ENCODE peak calls at places on chromosomes 13 and 19, in seven cellular contexts. One of them, this sample, is unnamed.

GRCh38 chr19:38173324-38174041 is 50.5 kb downstream of the DPF1 start:
- DNase-seq in neural crest cell: no peak
- DNase-seq in NCI-H82: no peak
- DNase-seq in COR-L47: peak; percentile 91
- DNase-seq in CD4-positive, alpha-beta memory T cell: no peak
- DNase-seq in GM12864: no peak
- DNase-seq in stimulated activated CD8-positive, alpha-beta memory T cell treated with anti-CD3 and anti-CD28 coated beads, Interleukin-7, amount 100 ng/mL, for 24 hours: no peak
- DNase-seq in this sample: no peak

GRCh38 chr13:96728463-96728862 is 265.8 kb downstream of the OXGR1 start:
- DNase-seq in CD4-positive, alpha-beta memory T cell: no peak
- DNase-seq in GM12864: no peak
- DNase-seq in COR-L47: no peak
- DNase-seq in stimulated activated CD8-positive, alpha-beta memory T cell treated with anti-CD3 and anti-CD28 coated beads, Interleukin-7, amount 100 ng/mL, for 24 hours: no peak
- DNase-seq in NCI-H82: no peak
- DNase-seq in neural crest cell: no peak
- DNase-seq in this sample: no peak

GRCh38 chr19:55549500-55550320 is 4.4 kb upstream of the SBK3 start:
- DNase-seq in NCI-H82: peak; percentile 68
- DNase-seq in COR-L47: no peak
- DNase-seq in neural crest cell: peak; percentile 16
- DNase-seq in GM12864: no peak
- DNase-seq in stimulated activated CD8-positive, alpha-beta memory T cell treated with anti-CD3 and anti-CD28 coated beads, Interleukin-7, amount 100 ng/mL, for 24 hours: no peak
- DNase-seq in CD4-positive, alpha-beta memory T cell: no peak
- DNase-seq in this sample: no peak

GRCh38 chr19:1258161-1258492 is 9.7 kb downstream of the MIDN start:
- DNase-seq in COR-L47: no peak
- DNase-seq in CD4-positive, alpha-beta memory T cell: no peak
- DNase-seq in stimulated activated CD8-positive, alpha-beta memory T cell treated with anti-CD3 and anti-CD28 coated beads, Interleukin-7, amount 100 ng/mL, for 24 hours: no peak
- DNase-seq in NCI-H82: no peak
- DNase-seq in neural crest cell: no peak
- DNase-seq in GM12864: no peak
- DNase-seq in this sample: no peak

GRCh38 chr13:44117351-44117750 is 237.6 kb downstream of the LACC1 start:
- DNase-seq in stimulated activated CD8-positive, alpha-beta memory T cell treated with anti-CD3 and anti-CD28 coated beads, Interleukin-7, amount 100 ng/mL, for 24 hours: no peak
- DNase-seq in GM12864: no peak
- DNase-seq in CD4-positive, alpha-beta memory T cell: no peak
- DNase-seq in neural crest cell: no peak
- DNase-seq in NCI-H82: peak; percentile 63
- DNase-seq in COR-L47: no peak
- DNase-seq in this sample: no peak

GRCh38 chr13:50685491-50685890 is 158.0 kb downstream of the DLEU7 start:
- DNase-seq in GM12864: no peak
- DNase-seq in NCI-H82: peak; percentile 84
- DNase-seq in CD4-positive, alpha-beta memory T cell: no peak
- DNase-seq in COR-L47: peak; percentile 93
- DNase-seq in neural crest cell: no peak
- DNase-seq in stimulated activated CD8-positive, alpha-beta memory T cell treated with anti-CD3 and anti-CD28 coated beads, Interleukin-7, amount 100 ng/mL, for 24 hours: no peak
- DNase-seq in this sample: no peak

GRCh38 chr13:113973218-113974164 is at the start of gene C13orf46:
- DNase-seq in COR-L47: no peak
- DNase-seq in NCI-H82: no peak
- DNase-seq in GM12864: no peak
- DNase-seq in stimulated activated CD8-positive, alpha-beta memory T cell treated with anti-CD3 and anti-CD28 coated beads, Interleukin-7, amount 100 ng/mL, for 24 hours: no peak
- DNase-seq in neural crest cell: no peak
- DNase-seq in CD4-positive, alpha-beta memory T cell: no peak
- DNase-seq in this sample: no peak

GRCh38 chr19:1069009-1069779 is 2.2 kb downstream of the ARHGAP45 start:
- DNase-seq in NCI-H82: no peak
- DNase-seq in neural crest cell: no peak
- DNase-seq in stimulated activated CD8-positive, alpha-beta memory T cell treated with anti-CD3 and anti-CD28 coated beads, Interleukin-7, amount 100 ng/mL, for 24 hours: no peak
- DNase-seq in COR-L47: no peak
- DNase-seq in GM12864: no peak
- DNase-seq in CD4-positive, alpha-beta memory T cell: peak; percentile 80
- DNase-seq in this sample: no peak

GRCh38 chr13:42525035-42525504 is 48.9 kb upstream of the TNFSF11 start:
- DNase-seq in GM12864: no peak
- DNase-seq in stimulated activated CD8-positive, alpha-beta memory T cell treated with anti-CD3 and anti-CD28 coated beads, Interleukin-7, amount 100 ng/mL, for 24 hours: no peak
- DNase-seq in NCI-H82: no peak
- DNase-seq in COR-L47: no peak
- DNase-seq in CD4-positive, alpha-beta memory T cell: no peak
- DNase-seq in neural crest cell: no peak
- DNase-seq in this sample: no peak

GRCh38 chr19:1206733-1207301 is 1.2 kb downstream of the STK11 start:
- DNase-seq in neural crest cell: no peak
- DNase-seq in CD4-positive, alpha-beta memory T cell: peak; percentile 40
- DNase-seq in stimulated activated CD8-positive, alpha-beta memory T cell treated with anti-CD3 and anti-CD28 coated beads, Interleukin-7, amount 100 ng/mL, for 24 hours: no peak
- DNase-seq in COR-L47: no peak
- DNase-seq in GM12864: no peak
- DNase-seq in NCI-H82: no peak
- DNase-seq in this sample: no peak

GRCh38 chr19:14517446-14517839 is 754 bp downstream of the DNAJB1 start:
- DNase-seq in COR-L47: no peak
- DNase-seq in GM12864: no peak
- DNase-seq in CD4-positive, alpha-beta memory T cell: no peak
- DNase-seq in neural crest cell: no peak
- DNase-seq in stimulated activated CD8-positive, alpha-beta memory T cell treated with anti-CD3 and anti-CD28 coated beads, Interleukin-7, amount 100 ng/mL, for 24 hours: no peak
- DNase-seq in NCI-H82: peak; percentile 70
- DNase-seq in this sample: no peak

GRCh38 chr19:32437096-32437495 is 31.5 kb downstream of the DPY19L3 start:
- DNase-seq in CD4-positive, alpha-beta memory T cell: no peak
- DNase-seq in GM12864: no peak
- DNase-seq in neural crest cell: no peak
- DNase-seq in NCI-H82: no peak
- DNase-seq in COR-L47: no peak
- DNase-seq in stimulated activated CD8-positive, alpha-beta memory T cell treated with anti-CD3 and anti-CD28 coated beads, Interleukin-7, amount 100 ng/mL, for 24 hours: no peak
- DNase-seq in this sample: no peak

GRCh38 chr19:42279902-42280760 is 11.1 kb downstream of the CIC start:
- DNase-seq in COR-L47: peak; percentile 97
- DNase-seq in NCI-H82: peak; percentile 98
- DNase-seq in CD4-positive, alpha-beta memory T cell: peak; percentile 87
- DNase-seq in GM12864: no peak
- DNase-seq in neural crest cell: peak; percentile 77
- DNase-seq in stimulated activated CD8-positive, alpha-beta memory T cell treated with anti-CD3 and anti-CD28 coated beads, Interleukin-7, amount 100 ng/mL, for 24 hours: peak; percentile 78
- DNase-seq in this sample: no peak

GRCh38 chr19:10005632-10006334 is 4.5 kb downstream of the COL5A3 start:
- DNase-seq in COR-L47: no peak
- DNase-seq in GM12864: no peak
- DNase-seq in CD4-positive, alpha-beta memory T cell: no peak
- DNase-seq in neural crest cell: no peak
- DNase-seq in NCI-H82: no peak
- DNase-seq in stimulated activated CD8-positive, alpha-beta memory T cell treated with anti-CD3 and anti-CD28 coated beads, Interleukin-7, amount 100 ng/mL, for 24 hours: no peak
- DNase-seq in this sample: no peak

GRCh38 chr13:101283782-101284181 is 132.5 kb downstream of the NALCN start:
- DNase-seq in neural crest cell: no peak
- DNase-seq in stimulated activated CD8-positive, alpha-beta memory T cell treated with anti-CD3 and anti-CD28 coated beads, Interleukin-7, amount 100 ng/mL, for 24 hours: no peak
- DNase-seq in COR-L47: peak; percentile 42
- DNase-seq in NCI-H82: no peak
- DNase-seq in GM12864: no peak
- DNase-seq in CD4-positive, alpha-beta memory T cell: no peak
- DNase-seq in this sample: no peak

GRCh38 chr13:98447881-98448641 is 128.8 kb downstream of the STK24 start:
- DNase-seq in CD4-positive, alpha-beta memory T cell: no peak
- DNase-seq in neural crest cell: peak; percentile 55
- DNase-seq in stimulated activated CD8-positive, alpha-beta memory T cell treated with anti-CD3 and anti-CD28 coated beads, Interleukin-7, amount 100 ng/mL, for 24 hours: no peak
- DNase-seq in GM12864: peak; percentile 48
- DNase-seq in COR-L47: peak; percentile 27
- DNase-seq in NCI-H82: peak; percentile 91
- DNase-seq in this sample: no peak

GRCh38 chr13:67204731-67205130 is 25.4 kb downstream of the PCDH9 start:
- DNase-seq in neural crest cell: no peak
- DNase-seq in stimulated activated CD8-positive, alpha-beta memory T cell treated with anti-CD3 and anti-CD28 coated beads, Interleukin-7, amount 100 ng/mL, for 24 hours: no peak
- DNase-seq in CD4-positive, alpha-beta memory T cell: no peak
- DNase-seq in NCI-H82: no peak
- DNase-seq in COR-L47: peak; percentile 72
- DNase-seq in GM12864: no peak
- DNase-seq in this sample: no peak

GRCh38 chr13:99191900-99192399 is 8.7 kb upstream of the UBAC2 start:
- DNase-seq in stimulated activated CD8-positive, alpha-beta memory T cell treated with anti-CD3 and anti-CD28 coated beads, Interleukin-7, amount 100 ng/mL, for 24 hours: no peak
- DNase-seq in NCI-H82: peak; percentile 87
- DNase-seq in COR-L47: no peak
- DNase-seq in GM12864: no peak
- DNase-seq in CD4-positive, alpha-beta memory T cell: no peak
- DNase-seq in neural crest cell: no peak
- DNase-seq in this sample: no peak

GRCh38 chr19:54481326-54481930 is 8.3 kb upstream of the CDC42EP5 start:
- DNase-seq in stimulated activated CD8-positive, alpha-beta memory T cell treated with anti-CD3 and anti-CD28 coated beads, Interleukin-7, amount 100 ng/mL, for 24 hours: no peak
- DNase-seq in CD4-positive, alpha-beta memory T cell: no peak
- DNase-seq in NCI-H82: peak; percentile 79
- DNase-seq in COR-L47: peak; percentile 35
- DNase-seq in GM12864: no peak
- DNase-seq in neural crest cell: peak; percentile 74
- DNase-seq in this sample: peak; percentile 67

GRCh38 chr19:15198006-15198356 is 2.8 kb downstream of the NOTCH3 start:
- DNase-seq in GM12864: no peak
- DNase-seq in neural crest cell: no peak
- DNase-seq in stimulated activated CD8-positive, alpha-beta memory T cell treated with anti-CD3 and anti-CD28 coated beads, Interleukin-7, amount 100 ng/mL, for 24 hours: no peak
- DNase-seq in NCI-H82: no peak
- DNase-seq in COR-L47: no peak
- DNase-seq in CD4-positive, alpha-beta memory T cell: no peak
- DNase-seq in this sample: no peak

GRCh38 chr13:37685206-37685605 is 86.6 kb upstream of the POSTN start:
- DNase-seq in CD4-positive, alpha-beta memory T cell: no peak
- DNase-seq in neural crest cell: no peak
- DNase-seq in NCI-H82: peak; percentile 16
- DNase-seq in GM12864: no peak
- DNase-seq in stimulated activated CD8-positive, alpha-beta memory T cell treated with anti-CD3 and anti-CD28 coated beads, Interleukin-7, amount 100 ng/mL, for 24 hours: no peak
- DNase-seq in COR-L47: no peak
- DNase-seq in this sample: no peak

GRCh38 chr13:37446503-37446902 is 152.1 kb downstream of the POSTN start:
- DNase-seq in stimulated activated CD8-positive, alpha-beta memory T cell treated with anti-CD3 and anti-CD28 coated beads, Interleukin-7, amount 100 ng/mL, for 24 hours: no peak
- DNase-seq in neural crest cell: no peak
- DNase-seq in NCI-H82: no peak
- DNase-seq in COR-L47: no peak
- DNase-seq in CD4-positive, alpha-beta memory T cell: no peak
- DNase-seq in GM12864: no peak
- DNase-seq in this sample: no peak

GRCh38 chr19:58338825-58339558 is 12.2 kb downstream of the ZSCAN22 start:
- DNase-seq in CD4-positive, alpha-beta memory T cell: no peak
- DNase-seq in neural crest cell: peak; percentile 26
- DNase-seq in GM12864: no peak
- DNase-seq in COR-L47: no peak
- DNase-seq in NCI-H82: no peak
- DNase-seq in stimulated activated CD8-positive, alpha-beta memory T cell treated with anti-CD3 and anti-CD28 coated beads, Interleukin-7, amount 100 ng/mL, for 24 hours: no peak
- DNase-seq in this sample: no peak

GRCh38 chr13:113400621-113401451 is 36.9 kb upstream of the GRTP1 start:
- DNase-seq in neural crest cell: no peak
- DNase-seq in GM12864: no peak
- DNase-seq in CD4-positive, alpha-beta memory T cell: no peak
- DNase-seq in COR-L47: no peak
- DNase-seq in stimulated activated CD8-positive, alpha-beta memory T cell treated with anti-CD3 and anti-CD28 coated beads, Interleukin-7, amount 100 ng/mL, for 24 hours: no peak
- DNase-seq in NCI-H82: no peak
- DNase-seq in this sample: no peak

GRCh38 chr13:98974053-98974452 is 3.8 kb downstream of the DOCK9 start:
- DNase-seq in neural crest cell: no peak
- DNase-seq in COR-L47: no peak
- DNase-seq in CD4-positive, alpha-beta memory T cell: no peak
- DNase-seq in GM12864: no peak
- DNase-seq in stimulated activated CD8-positive, alpha-beta memory T cell treated with anti-CD3 and anti-CD28 coated beads, Interleukin-7, amount 100 ng/mL, for 24 hours: no peak
- DNase-seq in NCI-H82: no peak
- DNase-seq in this sample: no peak

GRCh38 chr19:19651076-19651475 is 7.6 kb upstream of the GMIP start:
- DNase-seq in CD4-positive, alpha-beta memory T cell: no peak
- DNase-seq in neural crest cell: no peak
- DNase-seq in NCI-H82: no peak
- DNase-seq in COR-L47: no peak
- DNase-seq in GM12864: no peak
- DNase-seq in stimulated activated CD8-positive, alpha-beta memory T cell treated with anti-CD3 and anti-CD28 coated beads, Interleukin-7, amount 100 ng/mL, for 24 hours: no peak
- DNase-seq in this sample: no peak

GRCh38 chr13:105702441-105702840 is 833.0 kb downstream of the EFNB2 start:
- DNase-seq in COR-L47: no peak
- DNase-seq in CD4-positive, alpha-beta memory T cell: no peak
- DNase-seq in GM12864: no peak
- DNase-seq in stimulated activated CD8-positive, alpha-beta memory T cell treated with anti-CD3 and anti-CD28 coated beads, Interleukin-7, amount 100 ng/mL, for 24 hours: no peak
- DNase-seq in neural crest cell: no peak
- DNase-seq in NCI-H82: no peak
- DNase-seq in this sample: no peak

GRCh38 chr19:33689886-33690285 is 68.1 kb downstream of the CHST8 start:
- DNase-seq in GM12864: no peak
- DNase-seq in COR-L47: no peak
- DNase-seq in neural crest cell: no peak
- DNase-seq in stimulated activated CD8-positive, alpha-beta memory T cell treated with anti-CD3 and anti-CD28 coated beads, Interleukin-7, amount 100 ng/mL, for 24 hours: no peak
- DNase-seq in CD4-positive, alpha-beta memory T cell: no peak
- DNase-seq in NCI-H82: peak; percentile 26
- DNase-seq in this sample: no peak

GRCh38 chr13:33100876-33101275 is 84.7 kb downstream of the KL start:
- DNase-seq in COR-L47: no peak
- DNase-seq in neural crest cell: no peak
- DNase-seq in NCI-H82: no peak
- DNase-seq in GM12864: no peak
- DNase-seq in stimulated activated CD8-positive, alpha-beta memory T cell treated with anti-CD3 and anti-CD28 coated beads, Interleukin-7, amount 100 ng/mL, for 24 hours: no peak
- DNase-seq in CD4-positive, alpha-beta memory T cell: no peak
- DNase-seq in this sample: no peak

GRCh38 chr13:102597029-102598015 is 536 bp downstream of the TPP2 start:
- DNase-seq in CD4-positive, alpha-beta memory T cell: peak; percentile 28
- DNase-seq in GM12864: no peak
- DNase-seq in COR-L47: no peak
- DNase-seq in neural crest cell: peak; percentile 17
- DNase-seq in stimulated activated CD8-positive, alpha-beta memory T cell treated with anti-CD3 and anti-CD28 coated beads, Interleukin-7, amount 100 ng/mL, for 24 hours: no peak
- DNase-seq in NCI-H82: peak; percentile 45
- DNase-seq in this sample: no peak

GRCh38 chr19:35253316-35254286 is 4.8 kb downstream of the LSR start:
- DNase-seq in NCI-H82: no peak
- DNase-seq in COR-L47: peak; percentile 63
- DNase-seq in stimulated activated CD8-positive, alpha-beta memory T cell treated with anti-CD3 and anti-CD28 coated beads, Interleukin-7, amount 100 ng/mL, for 24 hours: no peak
- DNase-seq in GM12864: no peak
- DNase-seq in neural crest cell: no peak
- DNase-seq in CD4-positive, alpha-beta memory T cell: no peak
- DNase-seq in this sample: no peak

GRCh38 chr19:20078696-20079095 is 896 bp downstream of the ZNF90 start:
- DNase-seq in neural crest cell: peak; percentile 9
- DNase-seq in GM12864: no peak
- DNase-seq in CD4-positive, alpha-beta memory T cell: no peak
- DNase-seq in NCI-H82: no peak
- DNase-seq in COR-L47: no peak
- DNase-seq in stimulated activated CD8-positive, alpha-beta memory T cell treated with anti-CD3 and anti-CD28 coated beads, Interleukin-7, amount 100 ng/mL, for 24 hours: no peak
- DNase-seq in this sample: no peak

GRCh38 chr13:101773062-101773461 is 320.6 kb downstream of the ITGBL1 start:
- DNase-seq in neural crest cell: no peak
- DNase-seq in CD4-positive, alpha-beta memory T cell: no peak
- DNase-seq in COR-L47: no peak
- DNase-seq in stimulated activated CD8-positive, alpha-beta memory T cell treated with anti-CD3 and anti-CD28 coated beads, Interleukin-7, amount 100 ng/mL, for 24 hours: no peak
- DNase-seq in NCI-H82: no peak
- DNase-seq in GM12864: no peak
- DNase-seq in this sample: no peak

GRCh38 chr19:14337510-14337909 is 43.7 kb upstream of the ADGRE5 start:
- DNase-seq in CD4-positive, alpha-beta memory T cell: peak; percentile 49
- DNase-seq in GM12864: no peak
- DNase-seq in COR-L47: no peak
- DNase-seq in NCI-H82: peak; percentile 92
- DNase-seq in neural crest cell: peak; percentile 15
- DNase-seq in stimulated activated CD8-positive, alpha-beta memory T cell treated with anti-CD3 and anti-CD28 coated beads, Interleukin-7, amount 100 ng/mL, for 24 hours: no peak
- DNase-seq in this sample: no peak

GRCh38 chr13:76972430-76972829 is 19.5 kb upstream of the CLN5 start:
- DNase-seq in neural crest cell: no peak
- DNase-seq in NCI-H82: no peak
- DNase-seq in GM12864: no peak
- DNase-seq in CD4-positive, alpha-beta memory T cell: no peak
- DNase-seq in COR-L47: no peak
- DNase-seq in stimulated activated CD8-positive, alpha-beta memory T cell treated with anti-CD3 and anti-CD28 coated beads, Interleukin-7, amount 100 ng/mL, for 24 hours: no peak
- DNase-seq in this sample: no peak

This sample was measured in iPS DF 6.9.